ENCODE peak calls at places on chromosomes 12 and 14, in four cellular contexts. One of them, this sample, is unnamed.

GRCh38 chr14:76640923-76641395 is 120.3 kb upstream of the VASH1 start:
- DNase-seq in H1: no peak
- DNase-seq in GM12878: no peak
- DNase-seq in HepG2: no peak
- DNase-seq in this sample: no peak

GRCh38 chr12:119179335-119180021 is 747 bp downstream of the HSPB8 start:
- DNase-seq in H1: peak; percentile 58
- DNase-seq in GM12878: no peak
- DNase-seq in HepG2: peak; percentile 67
- DNase-seq in this sample: peak; percentile 67

GRCh38 chr12:26642361-26642760 is 190.6 kb downstream of the ITPR2 start:
- DNase-seq in H1: no peak
- DNase-seq in GM12878: no peak
- DNase-seq in HepG2: no peak
- DNase-seq in this sample: no peak

GRCh38 chr12:104436790-104437189 is 20.0 kb upstream of the CHST11 start:
- DNase-seq in H1: no peak
- DNase-seq in GM12878: no peak
- DNase-seq in HepG2: no peak
- DNase-seq in this sample: no peak

GRCh38 chr14:53501361-53502320 is 348.5 kb upstream of the DDHD1 start:
- DNase-seq in H1: no peak
- DNase-seq in GM12878: no peak
- DNase-seq in HepG2: no peak
- DNase-seq in this sample: no peak

GRCh38 chr14:26444745-26445144 is 153.1 kb downstream of the NOVA1 start:
- DNase-seq in H1: no peak
- DNase-seq in GM12878: no peak
- DNase-seq in HepG2: no peak
- DNase-seq in this sample: peak; percentile 1

GRCh38 chr12:76669981-76670380 is 93.9 kb upstream of the ZDHHC17 start:
- DNase-seq in H1: no peak
- DNase-seq in GM12878: no peak
- DNase-seq in HepG2: no peak
- DNase-seq in this sample: no peak

GRCh38 chr12:131829351-131829794 is 1.2 kb downstream of the MMP17 start:
- DNase-seq in H1: no peak
- DNase-seq in GM12878: no peak
- DNase-seq in HepG2: no peak
- DNase-seq in this sample: no peak

GRCh38 chr12:64610660-64611429 is 550 bp downstream of the RASSF3 start:
- DNase-seq in H1: peak; percentile 79
- DNase-seq in GM12878: no peak
- DNase-seq in HepG2: peak; percentile 44
- DNase-seq in this sample: no peak

GRCh38 chr12:64610092-64610659 is at the start of gene RASSF3:
- DNase-seq in H1: peak; percentile 85
- DNase-seq in GM12878: no peak
- DNase-seq in HepG2: peak; percentile 44
- DNase-seq in this sample: peak; percentile 66

GRCh38 chr12:64609543-64610091 is 678 bp upstream of the RASSF3 start:
- DNase-seq in H1: no peak
- DNase-seq in GM12878: no peak
- DNase-seq in HepG2: no peak
- DNase-seq in this sample: no peak

GRCh38 chr12:64611430-64612286 is 1.4 kb downstream of the RASSF3 start:
- DNase-seq in H1: no peak
- DNase-seq in GM12878: no peak
- DNase-seq in HepG2: no peak
- DNase-seq in this sample: no peak

DNA sequence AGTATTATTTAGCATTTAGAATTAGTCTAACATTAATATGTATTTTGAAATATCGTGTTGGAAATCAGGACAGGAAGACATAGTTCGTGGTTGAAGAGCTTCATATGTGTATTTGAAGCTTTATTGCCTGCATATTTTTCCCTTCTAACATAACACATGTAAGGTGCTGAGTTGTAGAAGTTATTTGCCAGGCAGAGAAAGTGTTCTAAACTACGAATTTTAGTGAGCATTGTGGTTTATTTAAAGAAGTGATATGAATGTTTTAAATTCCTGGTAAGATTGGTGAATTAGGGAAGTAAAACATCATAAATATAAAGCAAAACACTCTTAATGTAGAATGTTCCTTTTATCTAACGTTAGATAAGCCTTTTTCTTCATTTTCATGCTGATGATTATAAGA is 2.5 kb downstream of the RASSF3 start:
- DNase-seq in H1: no peak
- DNase-seq in GM12878: no peak
- DNase-seq in HepG2: no peak
- DNase-seq in this sample: no peak
- H3K4me1 ChIP-seq in H1: peaks cover 2% of the 10 kb centered on the region
- H3K4me1 ChIP-seq in GM12878: peaks cover 24% of the 10 kb centered on the region
- H3K4me1 ChIP-seq in HepG2: peaks cover 31% of the 10 kb centered on the region
- H3K4me1 ChIP-seq in this sample: no peaks in the 10 kb centered on the region

DNA sequence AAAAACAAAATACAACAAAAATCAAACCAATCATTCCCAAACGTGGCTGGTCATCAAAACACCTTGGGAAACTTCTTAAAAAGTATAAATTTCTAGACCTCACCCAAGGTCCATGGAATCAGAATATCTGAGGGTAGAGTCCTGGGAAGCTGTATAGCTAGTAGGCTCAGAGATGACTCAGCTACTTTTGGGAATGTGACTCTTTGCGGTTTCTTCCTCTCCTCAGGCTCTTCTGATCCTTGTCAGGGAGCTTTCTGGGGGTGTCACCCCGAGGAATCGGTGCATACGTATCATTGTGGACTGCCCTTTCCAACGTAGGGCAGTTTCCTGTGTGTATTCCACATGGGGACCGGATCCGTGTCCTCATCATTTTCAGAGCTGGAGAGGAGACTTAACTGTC is 14.8 kb downstream of the JDP2 start:
- DNase-seq in H1: no peak
- DNase-seq in GM12878: no peak
- DNase-seq in HepG2: no peak
- DNase-seq in this sample: no peak
- TF ChIP-seq YY1 in H1: no peak
- TF ChIP-seq YY1 in GM12878: no peak
- TF ChIP-seq YY1 in HepG2: no peak
- TF ChIP-seq YY1 in this sample: no peak

DNA sequence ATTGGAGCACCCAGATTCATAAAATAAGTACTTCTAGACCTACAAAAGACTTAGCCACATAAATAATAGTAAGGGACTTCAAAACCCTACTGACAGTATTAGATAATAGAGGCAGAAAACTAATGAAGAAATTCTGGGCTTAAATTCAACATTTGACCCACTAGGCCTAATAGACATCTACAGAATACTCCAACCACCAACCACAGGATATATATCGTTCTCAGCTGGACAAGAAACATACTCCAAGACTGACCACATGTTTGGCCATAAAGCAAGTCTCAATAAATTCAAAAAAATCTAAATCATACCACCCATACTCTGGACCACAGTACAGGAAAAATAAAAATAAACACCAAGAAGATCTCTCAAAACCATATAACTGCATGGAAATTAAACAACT is 113.8 kb upstream of the CCDC175 start:
- DNase-seq in H1: no peak
- DNase-seq in GM12878: no peak
- DNase-seq in HepG2: no peak
- DNase-seq in this sample: no peak
- TF ChIP-seq SUZ12 in H1: no peak
- TF ChIP-seq SUZ12 in GM12878: no peak
- TF ChIP-seq SUZ12 in HepG2: no peak
- TF ChIP-seq SUZ12 in this sample: no peak

GRCh38 chr14:23407516-23408306 is at the start of gene MYH6:
- DNase-seq in H1: no peak
- DNase-seq in GM12878: no peak
- DNase-seq in HepG2: no peak
- DNase-seq in this sample: no peak
- H3K4me1 ChIP-seq in H1: no peaks in the 10 kb centered on the region
- H3K4me1 ChIP-seq in GM12878: no peaks in the 10 kb centered on the region
- H3K4me1 ChIP-seq in HepG2: no peaks in the 10 kb centered on the region
- H3K4me1 ChIP-seq in this sample: peaks cover 8% of the 10 kb centered on the region

GRCh38 chr12:117970334-117970733 is 1.5 kb upstream of the KSR2 start:
- DNase-seq in H1: no peak
- DNase-seq in GM12878: no peak
- DNase-seq in HepG2: no peak
- DNase-seq in this sample: no peak

GRCh38 chr12:117967512-117967911 is 1.3 kb downstream of the KSR2 start:
- DNase-seq in H1: no peak
- DNase-seq in GM12878: no peak
- DNase-seq in HepG2: no peak
- DNase-seq in this sample: no peak

GRCh38 chr12:117967043-117967442 is 1.7 kb downstream of the KSR2 start:
- DNase-seq in H1: no peak
- DNase-seq in GM12878: no peak
- DNase-seq in HepG2: no peak
- DNase-seq in this sample: no peak

GRCh38 chr12:117968084-117968789 is 553 bp downstream of the KSR2 start:
- DNase-seq in H1: no peak
- DNase-seq in GM12878: no peak
- DNase-seq in HepG2: no peak
- DNase-seq in this sample: no peak

GRCh38 chr12:117968826-117969659 is at the start of gene KSR2:
- DNase-seq in H1: peak; percentile 87
- DNase-seq in GM12878: no peak
- DNase-seq in HepG2: peak; percentile 13
- DNase-seq in this sample: peak; percentile 88
- TF ChIP-seq YY1 in H1: peak; percentile 70
- TF ChIP-seq YY1 in GM12878: peak; percentile 58
- TF ChIP-seq YY1 in HepG2: peak; percentile 18
- TF ChIP-seq YY1 in this sample: no peak

DNA sequence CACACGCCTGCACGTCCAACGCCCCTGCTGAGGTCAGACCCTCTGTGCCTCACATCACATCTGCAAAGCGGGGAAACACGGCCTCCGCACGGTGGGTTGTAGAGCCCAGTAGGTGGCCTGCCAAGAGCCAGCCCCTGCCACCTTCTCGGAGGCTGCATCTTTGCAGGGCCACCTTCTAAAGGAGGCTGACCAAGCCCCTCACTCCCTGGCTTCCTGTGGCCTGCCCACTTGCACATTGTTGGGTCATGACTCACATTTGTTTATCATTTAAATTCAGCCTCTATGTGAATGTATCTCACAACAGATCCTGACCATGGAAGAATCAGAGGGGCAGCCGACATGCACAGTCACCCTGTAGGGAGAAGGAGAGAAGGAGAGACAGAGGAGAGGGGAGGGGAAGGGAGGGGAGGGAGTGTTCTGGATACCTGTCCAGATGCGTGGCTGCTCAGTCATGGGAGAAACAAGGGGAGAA is 319.5 kb upstream of the DIO3 start:
- DNase-seq in H1: peak; percentile 38
- DNase-seq in GM12878: no peak
- DNase-seq in HepG2: no peak
- DNase-seq in this sample: peak; percentile 52
- TF ChIP-seq SUZ12 in H1: no peak
- TF ChIP-seq SUZ12 in GM12878: no peak
- TF ChIP-seq SUZ12 in HepG2: no peak
- TF ChIP-seq SUZ12 in this sample: no peak

This sample was measured in NT2/D1.